ENCODE peak calls at places on chromosomes 12 and 14, in four cellular contexts. E is MCF 10A, F is NCI-H1436, R is frontal cortex. W is an unnamed sample.

GRCh38 chr14:88168498-88169165 is 154.4 kb downstream of the KCNK10 start:
- DNase-seq in E (peak), F (no peak), R (no peak), W (no peak)

GRCh38 chr14:65351493-65352224 is 60.9 kb upstream of the FUT8 start:
- DNase-seq in E (no peak), F (no peak), R (no peak), W (no peak)

GRCh38 chr14:78363008-78363407 is 192.8 kb downstream of the NRXN3 start:
- DNase-seq in E (no peak), F (no peak), R (no peak), W (no peak)

GRCh38 chr12:25699454-25699853 is 146.4 kb upstream of the LMNTD1 start:
- DNase-seq in E (no peak), F (no peak), R (no peak), W (no peak)

GRCh38 chr12:120598674-120599463 is 17.7 kb upstream of the POP5 start:
- DNase-seq in E (peak), F (no peak), R (no peak), W (no peak)

GRCh38 chr14:59333668-59334067 is 131.5 kb downstream of the GPR135 start:
- DNase-seq in E (peak), F (peak), R (no peak), W (no peak)

GRCh38 chr12:25585021-25585523 is 32.0 kb upstream of the LMNTD1 start:
- DNase-seq in E (peak), F (no peak), R (no peak), W (no peak)

GRCh38 chr14:92471919-92472318 is 41.7 kb upstream of the RIN3 start:
- DNase-seq in E (peak), F (no peak), R (no peak), W (no peak)

GRCh38 chr12:29710104-29710503 is 73.6 kb downstream of the TMTC1 start:
- DNase-seq in E (peak), F (peak), R (no peak), W (peak)

GRCh38 chr12:123278150-123278627 is 6.5 kb upstream of the CDK2AP1 start:
- DNase-seq in E (no peak), F (no peak), R (no peak), W (no peak)

GRCh38 chr14:50452285-50452684 is 55.6 kb upstream of the CDKL1 start:
- DNase-seq in E (peak), F (no peak), R (no peak), W (no peak)

GRCh38 chr14:102977475-102977874 is 55.0 kb downstream of the AMN start:
- DNase-seq in E (no peak), F (no peak), R (no peak), W (no peak)

GRCh38 chr12:25552681-25553080 is 402 bp downstream of the LMNTD1 start:
- DNase-seq in E (no peak), F (no peak), R (no peak), W (no peak)

GRCh38 chr12:27185234-27186045 is 58.6 kb upstream of the STK38L start:
- DNase-seq in E (no peak), F (no peak), R (no peak), W (no peak)

W was measured in NCI-H1930.